ENCODE peak calls at places on chromosomes 6 and 20, in seven cellular contexts. C is endothelial cell, I is lower leg skin, A is GM06990, W is AG04449, T is neural progenitor cell, B is HFFc6. G is an unnamed sample.

GRCh38 chr6:107670792-107671199 is 153.3 kb downstream of the SCML4 start:
- DNase-seq in I (peak), T (peak), C (peak), B (no peak), W (no peak), A (peak), G (peak)

GRCh38 chr6:120965814-120966213 is 368.5 kb downstream of the TBC1D32 start:
- DNase-seq in A (no peak), I (no peak), W (no peak), T (no peak), B (no peak), C (no peak), G (no peak)

GRCh38 chr6:33622456-33623431 is 1.6 kb downstream of the ITPR3 start:
- DNase-seq in C (no peak), W (no peak), B (no peak), I (no peak), A (no peak), T (no peak), G (no peak)

GRCh38 chr6:135675862-135676261 is 175.6 kb upstream of the PDE7B start:
- DNase-seq in W (no peak), B (peak), C (peak), I (no peak), T (peak), A (no peak), G (peak)

GRCh38 chr6:94862116-94862515 is 715.2 kb upstream of the MANEA start:
- DNase-seq in C (no peak), A (no peak), I (no peak), T (no peak), W (no peak), B (no peak), G (no peak)

GRCh38 chr6:20877008-20877937 is 343.0 kb downstream of the CDKAL1 start:
- DNase-seq in T (no peak), C (no peak), B (peak), A (peak), W (peak), I (peak), G (peak)

GRCh38 chr6:139824864-139825263 is 450.4 kb upstream of the CITED2 start:
- DNase-seq in T (no peak), W (no peak), C (no peak), I (no peak), B (no peak), A (no peak), G (no peak)

GRCh38 chr20:62167474-62167873 is 15.4 kb upstream of the MTG2 start:
- DNase-seq in A (no peak), C (no peak), T (no peak), I (no peak), W (no peak), B (no peak), G (no peak)

GRCh38 chr6:69835414-69836179 is 30.8 kb upstream of the COL19A1 start:
- DNase-seq in I (no peak), C (peak), T (peak), B (peak), A (peak), W (peak), G (peak)

GRCh38 chr20:63087872-63088680 is 81.3 kb upstream of the BHLHE23 start:
- DNase-seq in C (no peak), I (peak), A (no peak), W (no peak), T (no peak), B (no peak), G (no peak)

GRCh38 chr6:31113861-31114539 is 600 bp upstream of the PSORS1C1 start:
- DNase-seq in B (peak), C (no peak), T (no peak), I (no peak), A (no peak), W (peak), G (no peak)

GRCh38 chr6:31115941-31116560 is 1.5 kb downstream of the PSORS1C1 start:
- DNase-seq in B (no peak), W (no peak), A (no peak), T (no peak), C (no peak), I (no peak), G (no peak)

GRCh38 chr6:31114540-31114876 is at the start of gene PSORS1C1:
- DNase-seq in I (peak), W (peak), B (peak), C (no peak), A (no peak), T (no peak), G (no peak)

GRCh38 chr6:31116661-31117385 is 2.2 kb downstream of the PSORS1C1 start:
- DNase-seq in T (no peak), W (no peak), C (no peak), B (no peak), A (no peak), I (no peak), G (no peak)

GRCh38 chr6:31114970-31115849 is 610 bp downstream of the PSORS1C1 start:
- DNase-seq in C (no peak), I (no peak), W (no peak), B (peak), A (no peak), T (no peak), G (no peak)
- TF ChIP-seq CTCF in C (no peak), I (no peak), W (peak), B (peak), A (no peak), T (no peak), G (no peak)

DNA sequence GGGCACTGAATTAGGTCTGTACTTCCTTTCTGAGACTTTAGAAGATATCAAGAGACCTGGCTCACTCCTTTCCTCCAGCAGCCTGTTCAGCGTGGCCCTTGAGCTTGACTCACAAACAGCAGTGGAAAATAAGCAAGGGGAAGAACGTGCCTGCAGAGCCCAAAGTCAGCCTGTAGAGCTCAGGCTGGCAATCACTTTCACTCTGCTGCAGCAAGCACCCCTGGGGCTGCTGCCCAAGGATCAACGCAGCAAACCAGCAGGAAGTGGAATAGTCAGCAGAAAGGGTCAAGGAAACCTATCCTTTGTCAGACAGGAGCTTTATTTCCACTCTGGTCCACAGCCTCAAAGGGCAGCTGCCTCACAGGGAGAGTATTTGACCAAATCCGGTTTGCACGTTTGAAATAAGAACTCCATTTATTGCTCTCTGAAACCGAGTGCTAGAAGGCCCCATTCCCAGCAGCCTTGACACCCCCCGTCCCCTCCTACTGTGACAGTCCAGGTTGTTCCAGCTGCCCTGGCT is 77.4 kb downstream of the PRDM1 start:
- DNase-seq in T (peak), I (no peak), W (no peak), B (peak), A (peak), C (no peak), G (peak)
- TF ChIP-seq CTCF in T (no peak), I (no peak), W (peak), B (peak), A (no peak), C (no peak), G (peak)

GRCh38 chr6:31474871-31475286 is 23.1 kb upstream of the MICB start:
- DNase-seq in I (no peak), B (no peak), C (no peak), A (no peak), W (no peak), T (peak), G (no peak)
- TF ChIP-seq CTCF in I (no peak), B (peak), C (peak), A (peak), W (peak), T (peak), G (no peak)

GRCh38 chr6:142313284-142313683 is 11.5 kb downstream of the ADGRG6 start:
- DNase-seq in A (no peak), I (no peak), T (no peak), C (no peak), W (no peak), B (peak), G (no peak)

GRCh38 chr6:142322066-142322465 is 20.3 kb downstream of the ADGRG6 start:
- DNase-seq in W (no peak), B (no peak), C (no peak), T (no peak), I (no peak), A (no peak), G (no peak)

GRCh38 chr6:142321451-142321850 is 19.6 kb downstream of the ADGRG6 start:
- DNase-seq in T (no peak), A (no peak), I (no peak), C (no peak), W (no peak), B (no peak), G (no peak)

GRCh38 chr6:142318714-142319113 is 16.9 kb downstream of the ADGRG6 start:
- DNase-seq in B (no peak), W (no peak), C (no peak), T (no peak), I (no peak), A (no peak), G (no peak)

DNA sequence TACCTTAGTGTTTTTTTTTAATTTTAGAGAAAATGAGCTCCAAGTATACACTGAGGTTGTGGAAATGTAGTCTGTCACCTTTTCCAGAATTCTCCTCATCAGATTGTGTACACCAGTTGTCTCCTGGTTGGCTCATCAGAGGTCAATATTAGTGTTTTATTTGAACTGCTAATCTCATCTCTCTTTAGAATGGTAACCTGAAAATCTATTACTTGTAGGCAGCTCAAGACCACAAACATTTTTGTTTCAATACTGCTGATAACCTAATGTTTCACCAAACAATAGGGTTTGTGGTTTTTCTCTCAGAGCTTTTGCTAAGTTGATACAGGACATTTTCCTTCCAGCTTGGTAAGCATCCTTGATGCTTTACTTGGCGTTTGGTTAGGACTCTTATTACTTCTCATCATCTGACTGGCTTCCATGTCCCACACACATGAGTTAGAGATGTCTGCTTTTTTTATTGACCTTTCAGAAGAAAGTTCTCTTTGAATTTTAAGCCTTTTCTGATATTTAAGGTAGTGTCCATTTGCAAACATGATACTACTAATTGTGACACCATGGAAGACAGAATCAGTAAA is 15.1 kb downstream of the ADGRG6 start:
- DNase-seq in I (no peak), B (no peak), C (no peak), A (no peak), W (no peak), T (no peak), G (no peak)
- TF ChIP-seq CTCF in I (no peak), B (no peak), C (no peak), A (no peak), W (no peak), T (no peak), G (no peak)

GRCh38 chr20:49028684-49029083 is 17.4 kb upstream of the CSE1L start:
- DNase-seq in C (no peak), A (no peak), W (no peak), T (peak), I (no peak), B (peak), G (no peak)
- TF ChIP-seq CTCF in C (no peak), A (peak), W (no peak), T (peak), I (no peak), B (peak), G (peak)